ENCODE peak calls at places on chromosomes 16 and 17, in six cellular contexts. One of them, this sample, is unnamed.

GRCh38 chr16:59859606-59860402 is 1125.7 kb upstream of the GOT2 start:
- DNase-seq in amniotic stem cell: no peak
- DNase-seq in T-helper 9 cell: no peak
- DNase-seq in fibroblast of the aortic adventitia: no peak
- DNase-seq in neural crest cell: no peak
- DNase-seq in BJ: peak; percentile 19
- DNase-seq in this sample: no peak

GRCh38 chr16:87556941-87557459 is 45.3 kb upstream of the JPH3 start:
- DNase-seq in amniotic stem cell: no peak
- DNase-seq in T-helper 9 cell: no peak
- DNase-seq in fibroblast of the aortic adventitia: peak; percentile 73
- DNase-seq in neural crest cell: no peak
- DNase-seq in BJ: no peak
- DNase-seq in this sample: no peak

GRCh38 chr17:76000016-76000754 is 470 bp upstream of the CDK3 start:
- DNase-seq in amniotic stem cell: no peak
- DNase-seq in T-helper 9 cell: peak; percentile 61
- DNase-seq in fibroblast of the aortic adventitia: no peak
- DNase-seq in neural crest cell: peak; percentile 74
- DNase-seq in BJ: no peak
- DNase-seq in this sample: peak; percentile 46

GRCh38 chr17:15319461-15319860 is 21.9 kb downstream of the TEKT3 start:
- DNase-seq in amniotic stem cell: no peak
- DNase-seq in T-helper 9 cell: no peak
- DNase-seq in fibroblast of the aortic adventitia: no peak
- DNase-seq in neural crest cell: no peak
- DNase-seq in BJ: no peak
- DNase-seq in this sample: no peak

GRCh38 chr17:39729280-39729851 is 966 bp downstream of the MIEN1 start:
- DNase-seq in amniotic stem cell: no peak
- DNase-seq in T-helper 9 cell: no peak
- DNase-seq in fibroblast of the aortic adventitia: no peak
- DNase-seq in neural crest cell: no peak
- DNase-seq in BJ: no peak
- DNase-seq in this sample: no peak

GRCh38 chr17:1649844-1650409 is at the start of gene RILP:
- DNase-seq in amniotic stem cell: no peak
- DNase-seq in T-helper 9 cell: no peak
- DNase-seq in fibroblast of the aortic adventitia: peak; percentile 49
- DNase-seq in neural crest cell: no peak
- DNase-seq in BJ: no peak
- DNase-seq in this sample: no peak

GRCh38 chr16:80512460-80512859 is 28.3 kb upstream of the DYNLRB2 start:
- DNase-seq in amniotic stem cell: no peak
- DNase-seq in T-helper 9 cell: no peak
- DNase-seq in fibroblast of the aortic adventitia: no peak
- DNase-seq in neural crest cell: no peak
- DNase-seq in BJ: no peak
- DNase-seq in this sample: no peak

GRCh38 chr17:12421077-12421476 is 244.6 kb upstream of the MYOCD start:
- DNase-seq in amniotic stem cell: no peak
- DNase-seq in T-helper 9 cell: no peak
- DNase-seq in fibroblast of the aortic adventitia: no peak
- DNase-seq in neural crest cell: no peak
- DNase-seq in BJ: no peak
- DNase-seq in this sample: no peak

GRCh38 chr17:50196826-50197225 is 4.6 kb downstream of the COL1A1 start:
- DNase-seq in amniotic stem cell: no peak
- DNase-seq in T-helper 9 cell: no peak
- DNase-seq in fibroblast of the aortic adventitia: peak; percentile 78
- DNase-seq in neural crest cell: no peak
- DNase-seq in BJ: no peak
- DNase-seq in this sample: no peak

GRCh38 chr16:27841061-27841801 is 222.3 kb downstream of the GSG1L start:
- DNase-seq in amniotic stem cell: no peak
- DNase-seq in T-helper 9 cell: no peak
- DNase-seq in fibroblast of the aortic adventitia: no peak
- DNase-seq in neural crest cell: no peak
- DNase-seq in BJ: no peak
- DNase-seq in this sample: no peak

GRCh38 chr17:57102122-57102521 is 17.1 kb downstream of the AKAP1 start:
- DNase-seq in amniotic stem cell: no peak
- DNase-seq in T-helper 9 cell: no peak
- DNase-seq in fibroblast of the aortic adventitia: no peak
- DNase-seq in neural crest cell: no peak
- DNase-seq in BJ: no peak
- DNase-seq in this sample: no peak

GRCh38 chr16:58307583-58308312 is 12.9 kb upstream of the PRSS54 start:
- DNase-seq in amniotic stem cell: no peak
- DNase-seq in T-helper 9 cell: no peak
- DNase-seq in fibroblast of the aortic adventitia: no peak
- DNase-seq in neural crest cell: no peak
- DNase-seq in BJ: no peak
- DNase-seq in this sample: no peak

GRCh38 chr17:8766731-8767130 is 8.4 kb upstream of the SPDYE4 start:
- DNase-seq in amniotic stem cell: no peak
- DNase-seq in T-helper 9 cell: no peak
- DNase-seq in fibroblast of the aortic adventitia: no peak
- DNase-seq in neural crest cell: no peak
- DNase-seq in BJ: no peak
- DNase-seq in this sample: no peak

GRCh38 chr17:80313160-80313829 is 52.6 kb downstream of the RNF213 start:
- DNase-seq in amniotic stem cell: no peak
- DNase-seq in T-helper 9 cell: no peak
- DNase-seq in fibroblast of the aortic adventitia: no peak
- DNase-seq in neural crest cell: no peak
- DNase-seq in BJ: no peak
- DNase-seq in this sample: no peak

This sample was measured in effector CD8-positive, alpha-beta T cell.